ENCODE peak calls at places on chromosome 13, in eight cellular contexts. U is stimulated activated CD8-positive, alpha-beta memory T cell treated with anti-CD3 and anti-CD28 coated beads, Interleukin-4, amount 100 ng/mL, for 4 hours; D is aorta; Y is AG04449; Q is GM03348; I is transverse colon; X is frontal cortex; A is GM12891. O is an unnamed sample.

GRCh38 chr13:50075619-50076097 is 60.4 kb downstream of the KCNRG start:
- DNase-seq in A (no peak), U (no peak), D (no peak), X (no peak), Y (no peak), Q (no peak), I (no peak), O (no peak)

GRCh38 chr13:45875951-45876350 is 24.4 kb upstream of the SIAH3 start:
- DNase-seq in Y (no peak), X (no peak), I (no peak), Q (no peak), D (no peak), A (no peak), U (no peak), O (no peak)

GRCh38 chr13:108508263-108508662 is 121.1 kb upstream of the MYO16 start:
- DNase-seq in D (no peak), U (no peak), A (no peak), X (no peak), Q (peak), I (no peak), Y (no peak), O (no peak)

GRCh38 chr13:40336228-40337221 is 329.9 kb downstream of the FOXO1 start:
- DNase-seq in Q (no peak), X (no peak), I (no peak), Y (no peak), U (no peak), D (no peak), A (no peak), O (no peak)

GRCh38 chr13:43661321-43661720 is 125.5 kb downstream of the ENOX1 start:
- DNase-seq in I (no peak), Q (no peak), D (no peak), Y (no peak), U (no peak), A (no peak), X (no peak), O (no peak)

GRCh38 chr13:26895808-26896466 is 135.4 kb upstream of the GPR12 start:
- DNase-seq in D (no peak), I (no peak), A (no peak), U (no peak), Q (no peak), Y (no peak), X (no peak), O (no peak)

GRCh38 chr13:98877466-98877865 is 100.4 kb downstream of the DOCK9 start:
- DNase-seq in Q (no peak), I (no peak), D (no peak), X (no peak), U (no peak), A (no peak), Y (no peak), O (no peak)

GRCh38 chr13:85286081-85286480 is 513.1 kb downstream of the SLITRK6 start:
- DNase-seq in D (no peak), Y (no peak), Q (no peak), A (no peak), I (no peak), X (no peak), U (no peak), O (no peak)

GRCh38 chr13:27349458-27349857 is 75.0 kb upstream of the GTF3A start:
- DNase-seq in Y (no peak), Q (no peak), D (no peak), A (no peak), X (no peak), I (no peak), U (no peak), O (no peak)

GRCh38 chr13:110575322-110576069 is 14.0 kb upstream of the RAB20 start:
- DNase-seq in X (no peak), Q (peak), D (peak), U (no peak), I (no peak), Y (no peak), A (peak), O (peak)

GRCh38 chr13:79386125-79386822 is 19.8 kb downstream of the RBM26 start:
- DNase-seq in U (no peak), D (no peak), X (no peak), Y (no peak), A (no peak), I (no peak), Q (no peak), O (no peak)

GRCh38 chr13:40094056-40094455 is 438.6 kb downstream of the COG6 start:
- DNase-seq in U (no peak), D (no peak), Q (no peak), X (no peak), Y (no peak), A (no peak), I (peak), O (no peak)

GRCh38 chr13:30718661-30719520 is 16.5 kb upstream of the ALOX5AP start:
- DNase-seq in U (no peak), Y (no peak), X (no peak), A (no peak), D (no peak), I (no peak), Q (peak), O (no peak)

GRCh38 chr13:70183041-70183440 is 74.8 kb upstream of the KLHL1 start:
- DNase-seq in D (no peak), A (no peak), U (no peak), Y (no peak), I (no peak), X (no peak), Q (no peak), O (no peak)

GRCh38 chr13:34334984-34335661 is 517.2 kb downstream of the RFC3 start:
- DNase-seq in I (no peak), Y (no peak), U (no peak), A (no peak), Q (no peak), D (no peak), X (no peak), O (no peak)

GRCh38 chr13:45333973-45334922 is 6.7 kb downstream of the TPT1 start:
- DNase-seq in A (no peak), D (no peak), Q (peak), U (peak), I (no peak), X (no peak), Y (no peak), O (no peak)

GRCh38 chr13:31310356-31310755 is 110.6 kb downstream of the B3GLCT start:
- DNase-seq in Y (no peak), A (no peak), Q (no peak), U (no peak), D (no peak), X (no peak), I (no peak), O (no peak)

GRCh38 chr13:42048625-42049453 is at the start of gene DGKH:
- DNase-seq in U (no peak), Q (peak), X (peak), Y (no peak), I (peak), D (peak), A (peak), O (peak)

GRCh38 chr13:52830946-52831345 is 17.5 kb downstream of the PCDH8 start:
- DNase-seq in Q (no peak), X (no peak), Y (no peak), A (no peak), D (no peak), I (no peak), U (no peak), O (no peak)

GRCh38 chr13:99689955-99690354 is 188.7 kb downstream of the TM9SF2 start:
- DNase-seq in U (no peak), X (no peak), I (no peak), D (no peak), A (no peak), Y (no peak), Q (no peak), O (no peak)

GRCh38 chr13:85283408-85283807 is 515.8 kb downstream of the SLITRK6 start:
- DNase-seq in A (no peak), Q (no peak), D (no peak), Y (no peak), X (no peak), U (no peak), I (no peak), O (no peak)

GRCh38 chr13:69857188-69857821 is 250.3 kb upstream of the ATXN8OS start:
- DNase-seq in U (no peak), A (no peak), I (no peak), D (no peak), X (no peak), Y (no peak), Q (peak), O (no peak)

GRCh38 chr13:45356966-45357689 is 16.1 kb upstream of the TPT1 start:
- DNase-seq in I (no peak), D (peak), A (no peak), Q (no peak), X (no peak), Y (no peak), U (no peak), O (no peak)

GRCh38 chr13:50921706-50922105 is 12.1 kb downstream of the RNASEH2B start:
- DNase-seq in Y (no peak), I (no peak), X (no peak), A (no peak), Q (no peak), U (no peak), D (no peak), O (no peak)

O was measured in 8988T.